ENCODE peak calls at places on chromosomes 11 and 22, in five cellular contexts. One of them, this sample, is unnamed.

GRCh38 chr11:106087815-106088435 is 10.5 kb downstream of the AASDHPPT start:
- DNase-seq in choroid plexus epithelial cell: peak; percentile 82
- DNase-seq in left ventricle myocardium inferior: peak; percentile 22
- DNase-seq in brain microvascular endothelial cell: peak; percentile 63
- DNase-seq in cardiac fibroblast: peak; percentile 70
- DNase-seq in this sample: peak; percentile 66

GRCh38 chr11:17548444-17548843 is 1.4 kb downstream of the OTOG start:
- DNase-seq in brain microvascular endothelial cell: no peak
- DNase-seq in left ventricle myocardium inferior: no peak
- DNase-seq in cardiac fibroblast: no peak
- DNase-seq in choroid plexus epithelial cell: no peak
- DNase-seq in this sample: no peak

GRCh38 chr11:58575377-58576020 is at the start of gene LPXN:
- DNase-seq in brain microvascular endothelial cell: peak; percentile 40
- DNase-seq in left ventricle myocardium inferior: no peak
- DNase-seq in cardiac fibroblast: peak; percentile 8
- DNase-seq in choroid plexus epithelial cell: peak; percentile 14
- DNase-seq in this sample: peak; percentile 74

GRCh38 chr22:37559901-37560681 is at the start of gene CDC42EP1:
- DNase-seq in left ventricle myocardium inferior: peak; percentile 65
- DNase-seq in cardiac fibroblast: peak; percentile 75
- DNase-seq in choroid plexus epithelial cell: peak; percentile 59
- DNase-seq in brain microvascular endothelial cell: no peak
- DNase-seq in this sample: peak; percentile 57

GRCh38 chr11:75768112-75768908 is at the start of gene DGAT2:
- DNase-seq in left ventricle myocardium inferior: peak; percentile 78
- DNase-seq in cardiac fibroblast: peak; percentile 72
- DNase-seq in brain microvascular endothelial cell: peak; percentile 12
- DNase-seq in choroid plexus epithelial cell: peak; percentile 69
- DNase-seq in this sample: peak; percentile 81

GRCh38 chr11:119306373-119306890 is 10.5 kb downstream of the MCAM start:
- DNase-seq in cardiac fibroblast: peak; percentile 57
- DNase-seq in left ventricle myocardium inferior: no peak
- DNase-seq in brain microvascular endothelial cell: peak; percentile 30
- DNase-seq in choroid plexus epithelial cell: peak; percentile 80
- DNase-seq in this sample: no peak

GRCh38 chr11:88363566-88364169 is 26.1 kb upstream of the CTSC start:
- DNase-seq in left ventricle myocardium inferior: no peak
- DNase-seq in brain microvascular endothelial cell: peak; percentile 17
- DNase-seq in choroid plexus epithelial cell: peak; percentile 54
- DNase-seq in cardiac fibroblast: peak; percentile 38
- DNase-seq in this sample: peak; percentile 82

GRCh38 chr11:124678416-124678815 is 4.7 kb downstream of the SPA17 start:
- DNase-seq in cardiac fibroblast: no peak
- DNase-seq in brain microvascular endothelial cell: no peak
- DNase-seq in choroid plexus epithelial cell: no peak
- DNase-seq in left ventricle myocardium inferior: no peak
- DNase-seq in this sample: no peak

GRCh38 chr11:1881442-1882264 is 10.0 kb downstream of the PRR33 start:
- DNase-seq in choroid plexus epithelial cell: no peak
- DNase-seq in brain microvascular endothelial cell: no peak
- DNase-seq in left ventricle myocardium inferior: peak; percentile 79
- DNase-seq in cardiac fibroblast: no peak
- DNase-seq in this sample: no peak

GRCh38 chr22:30420401-30421178 is 5.0 kb upstream of the MTFP1 start:
- DNase-seq in choroid plexus epithelial cell: peak; percentile 89
- DNase-seq in left ventricle myocardium inferior: no peak
- DNase-seq in brain microvascular endothelial cell: peak; percentile 90
- DNase-seq in cardiac fibroblast: peak; percentile 89
- DNase-seq in this sample: peak; percentile 79

GRCh38 chr11:102994101-102994500 is 38.6 kb upstream of the MMP13 start:
- DNase-seq in cardiac fibroblast: no peak
- DNase-seq in brain microvascular endothelial cell: no peak
- DNase-seq in left ventricle myocardium inferior: no peak
- DNase-seq in choroid plexus epithelial cell: no peak
- DNase-seq in this sample: no peak

GRCh38 chr11:1504581-1505290 is 18.2 kb upstream of the MOB2 start:
- DNase-seq in cardiac fibroblast: no peak
- DNase-seq in left ventricle myocardium inferior: peak; percentile 11
- DNase-seq in brain microvascular endothelial cell: no peak
- DNase-seq in choroid plexus epithelial cell: no peak
- DNase-seq in this sample: no peak

GRCh38 chr11:105137286-105137685 is 2.3 kb downstream of the CARD18 start:
- DNase-seq in left ventricle myocardium inferior: no peak
- DNase-seq in choroid plexus epithelial cell: peak; percentile 27
- DNase-seq in cardiac fibroblast: peak; percentile 50
- DNase-seq in brain microvascular endothelial cell: peak; percentile 51
- DNase-seq in this sample: peak; percentile 63

GRCh38 chr11:12943276-12943675 is 65.8 kb upstream of the RASSF10 start:
- DNase-seq in cardiac fibroblast: no peak
- DNase-seq in left ventricle myocardium inferior: no peak
- DNase-seq in brain microvascular endothelial cell: no peak
- DNase-seq in choroid plexus epithelial cell: no peak
- DNase-seq in this sample: no peak

GRCh38 chr11:15347969-15348734 is 233.4 kb downstream of the INSC start:
- DNase-seq in brain microvascular endothelial cell: no peak
- DNase-seq in left ventricle myocardium inferior: no peak
- DNase-seq in cardiac fibroblast: no peak
- DNase-seq in choroid plexus epithelial cell: no peak
- DNase-seq in this sample: no peak

GRCh38 chr11:40338739-40339138 is 1120.7 kb downstream of the LRRC4C start:
- DNase-seq in brain microvascular endothelial cell: peak; percentile 41
- DNase-seq in cardiac fibroblast: peak; percentile 20
- DNase-seq in left ventricle myocardium inferior: no peak
- DNase-seq in choroid plexus epithelial cell: peak; percentile 70
- DNase-seq in this sample: peak; percentile 76

GRCh38 chr22:31081963-31082605 is 966 bp downstream of the SMTN start:
- DNase-seq in brain microvascular endothelial cell: peak; percentile 44
- DNase-seq in choroid plexus epithelial cell: no peak
- DNase-seq in left ventricle myocardium inferior: no peak
- DNase-seq in cardiac fibroblast: peak; percentile 42
- DNase-seq in this sample: peak; percentile 87

GRCh38 chr22:27842236-27842993 is 40.9 kb upstream of the MN1 start:
- DNase-seq in brain microvascular endothelial cell: no peak
- DNase-seq in choroid plexus epithelial cell: no peak
- DNase-seq in left ventricle myocardium inferior: no peak
- DNase-seq in cardiac fibroblast: no peak
- DNase-seq in this sample: no peak

GRCh38 chr11:128290106-128290840 is 297.1 kb downstream of the ETS1 start:
- DNase-seq in cardiac fibroblast: peak; percentile 90
- DNase-seq in choroid plexus epithelial cell: peak; percentile 96
- DNase-seq in left ventricle myocardium inferior: peak; percentile 18
- DNase-seq in brain microvascular endothelial cell: peak; percentile 78
- DNase-seq in this sample: peak; percentile 74

GRCh38 chr22:48782817-48783511 is 1044.7 kb downstream of the BRD1 start:
- DNase-seq in choroid plexus epithelial cell: no peak
- DNase-seq in left ventricle myocardium inferior: no peak
- DNase-seq in brain microvascular endothelial cell: no peak
- DNase-seq in cardiac fibroblast: no peak
- DNase-seq in this sample: no peak

GRCh38 chr22:22955276-22955798 is 67.7 kb downstream of the IGLL5 start:
- DNase-seq in left ventricle myocardium inferior: no peak
- DNase-seq in cardiac fibroblast: no peak
- DNase-seq in brain microvascular endothelial cell: no peak
- DNase-seq in choroid plexus epithelial cell: no peak
- DNase-seq in this sample: peak; percentile 27

GRCh38 chr11:78940500-78941225 is 366.0 kb upstream of the NARS2 start:
- DNase-seq in left ventricle myocardium inferior: no peak
- DNase-seq in cardiac fibroblast: no peak
- DNase-seq in brain microvascular endothelial cell: no peak
- DNase-seq in choroid plexus epithelial cell: no peak
- DNase-seq in this sample: no peak

DNA sequence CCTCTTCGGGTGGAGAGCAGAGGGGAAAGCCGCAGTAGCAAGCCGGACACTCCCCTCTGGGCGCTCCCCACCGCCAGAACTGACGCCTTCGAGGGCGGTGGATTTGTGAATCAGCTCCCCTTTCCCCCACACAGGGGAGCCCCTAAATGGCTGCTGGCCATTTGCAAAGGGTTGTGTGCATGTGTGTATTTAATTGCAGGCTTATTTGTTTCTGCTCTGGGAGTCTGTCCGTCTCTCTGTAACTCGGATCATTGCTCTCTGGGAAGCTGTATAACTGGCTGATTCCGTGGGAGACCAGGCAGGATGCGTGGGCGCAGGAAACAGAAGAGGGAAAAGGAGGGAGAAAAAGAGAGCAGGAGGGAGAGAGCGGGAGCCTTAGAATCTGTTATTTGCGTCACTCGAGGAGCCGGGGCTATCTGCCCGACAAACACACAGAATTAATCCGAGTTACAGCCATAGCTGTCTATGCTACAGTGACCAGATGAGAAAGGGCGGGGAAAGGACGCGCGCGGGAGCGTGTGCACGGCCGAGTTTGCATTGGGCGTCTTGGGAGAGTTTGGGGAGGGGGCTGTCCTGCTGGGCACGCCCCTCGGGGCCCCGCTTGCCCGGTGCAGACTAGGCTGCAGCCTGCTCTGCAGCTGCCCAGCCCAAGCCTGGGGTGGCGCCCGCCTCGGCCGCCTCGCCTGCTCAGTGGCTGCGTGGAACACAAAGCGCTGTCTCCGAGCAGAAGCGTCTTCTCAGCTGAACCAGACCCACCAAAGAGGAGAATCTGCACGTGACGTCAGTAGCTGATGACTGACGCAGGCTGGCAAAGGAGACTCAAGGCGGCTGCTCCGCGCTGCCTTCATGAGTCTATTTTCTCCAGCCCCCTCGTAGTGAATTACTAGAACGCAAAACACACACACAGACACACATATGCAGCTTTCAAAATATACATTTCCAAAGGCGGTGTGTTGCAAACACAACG is 105.3 kb upstream of the HSD17B12 start:
- DNase-seq in brain microvascular endothelial cell: peak; percentile 36
- DNase-seq in left ventricle myocardium inferior: peak; percentile 21
- DNase-seq in cardiac fibroblast: peak; percentile 62
- DNase-seq in choroid plexus epithelial cell: peak; percentile 53
- DNase-seq in this sample: peak; percentile 26
- TF ChIP-seq CTCF in brain microvascular endothelial cell: no peak
- TF ChIP-seq CTCF in left ventricle myocardium inferior: no peak
- TF ChIP-seq CTCF in cardiac fibroblast: no peak
- TF ChIP-seq CTCF in choroid plexus epithelial cell: no peak
- TF ChIP-seq CTCF in this sample: no peak

GRCh38 chr11:47587733-47588326 is 1.4 kb downstream of the FAM180B start:
- DNase-seq in choroid plexus epithelial cell: no peak
- DNase-seq in brain microvascular endothelial cell: no peak
- DNase-seq in left ventricle myocardium inferior: peak; percentile 51
- DNase-seq in cardiac fibroblast: no peak
- DNase-seq in this sample: no peak

GRCh38 chr11:47590026-47590861 is 3.8 kb downstream of the FAM180B start:
- DNase-seq in cardiac fibroblast: no peak
- DNase-seq in brain microvascular endothelial cell: no peak
- DNase-seq in choroid plexus epithelial cell: no peak
- DNase-seq in left ventricle myocardium inferior: no peak
- DNase-seq in this sample: no peak

GRCh38 chr11:47591764-47592163 is 2.4 kb downstream of the C1QTNF4 start:
- DNase-seq in choroid plexus epithelial cell: no peak
- DNase-seq in left ventricle myocardium inferior: no peak
- DNase-seq in brain microvascular endothelial cell: no peak
- DNase-seq in cardiac fibroblast: no peak
- DNase-seq in this sample: no peak

GRCh38 chr11:47589103-47589502 is 2.6 kb downstream of the FAM180B start:
- DNase-seq in brain microvascular endothelial cell: no peak
- DNase-seq in left ventricle myocardium inferior: no peak
- DNase-seq in cardiac fibroblast: no peak
- DNase-seq in choroid plexus epithelial cell: no peak
- DNase-seq in this sample: no peak

DNA sequence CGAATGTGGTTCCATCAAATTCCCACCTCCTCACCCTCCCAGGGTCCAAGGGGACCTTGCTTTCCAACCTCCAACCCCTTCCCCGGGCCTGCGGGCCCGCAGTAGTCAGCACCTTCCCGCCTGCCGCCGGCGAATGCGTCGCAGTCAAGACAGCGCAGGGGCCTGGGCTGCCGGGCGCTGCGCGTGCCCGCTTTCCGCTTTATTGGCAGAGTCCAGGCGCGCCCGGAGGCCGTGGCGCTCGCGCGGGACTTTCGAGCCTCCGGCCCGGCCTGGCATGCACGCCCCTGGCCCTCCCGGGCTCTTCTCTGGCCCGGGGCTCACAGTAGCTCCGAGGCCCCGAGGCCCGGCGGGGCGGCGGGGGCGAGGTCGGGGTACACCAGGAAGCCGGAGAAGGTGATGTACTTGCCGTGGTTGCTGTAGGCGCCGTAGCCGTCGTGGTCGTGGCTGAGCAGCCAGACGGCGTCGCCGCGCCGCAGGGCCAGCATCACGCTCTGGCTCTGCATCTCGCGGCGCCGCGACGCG is 3.1 kb downstream of the FAM180B start:
- DNase-seq in brain microvascular endothelial cell: no peak
- DNase-seq in choroid plexus epithelial cell: no peak
- DNase-seq in cardiac fibroblast: no peak
- DNase-seq in left ventricle myocardium inferior: no peak
- DNase-seq in this sample: no peak
- H3K4me3 ChIP-seq in brain microvascular endothelial cell: peak overlapping the region; percentile 42
- H3K4me3 ChIP-seq in choroid plexus epithelial cell: peak overlapping the region; percentile 46
- H3K4me3 ChIP-seq in cardiac fibroblast: no peak overlapping the region
- H3K4me3 ChIP-seq in left ventricle myocardium inferior: peak overlapping the region; percentile 58
- H3K4me3 ChIP-seq in this sample: peak overlapping the region; percentile 26

DNA sequence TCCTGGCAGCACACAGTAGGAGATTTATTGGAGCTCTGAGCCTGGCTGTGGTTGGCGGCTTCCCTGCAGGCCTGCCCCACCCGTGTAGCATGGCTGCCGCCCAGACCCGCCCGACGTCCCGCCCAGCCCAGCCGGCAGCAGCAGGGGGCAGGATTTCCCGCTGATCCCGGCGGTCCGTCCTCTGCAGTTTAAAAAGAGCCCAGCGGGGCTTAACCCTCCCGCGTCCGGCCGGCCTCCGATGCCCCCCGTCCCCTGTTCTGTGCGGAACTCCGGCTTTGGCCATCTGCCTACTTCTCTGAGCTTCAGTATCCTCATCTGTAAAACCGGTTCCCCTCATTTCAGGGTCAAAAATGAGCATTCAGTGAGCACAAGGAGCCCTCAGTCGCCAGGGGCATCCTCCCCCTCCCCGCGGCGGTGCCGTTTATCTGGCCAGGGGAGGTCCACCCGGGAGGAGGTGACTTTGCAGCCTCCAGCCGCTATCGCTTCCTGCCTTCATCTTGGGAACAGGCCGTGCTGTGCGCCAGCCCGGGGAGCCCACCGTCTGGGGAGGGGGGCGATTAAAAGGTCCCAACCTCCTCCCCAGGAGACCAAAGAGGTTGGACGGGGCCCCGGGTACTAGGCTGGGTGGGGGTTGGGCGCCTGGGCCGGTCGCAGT is at the start of gene GAS2L1:
- DNase-seq in left ventricle myocardium inferior: peak; percentile 90
- DNase-seq in cardiac fibroblast: peak; percentile 87
- DNase-seq in brain microvascular endothelial cell: peak; percentile 73
- DNase-seq in choroid plexus epithelial cell: peak; percentile 89
- DNase-seq in this sample: peak; percentile 82
- TF ChIP-seq CTCF in left ventricle myocardium inferior: peak; percentile 86
- TF ChIP-seq CTCF in cardiac fibroblast: peak; percentile 68
- TF ChIP-seq CTCF in brain microvascular endothelial cell: peak; percentile 76
- TF ChIP-seq CTCF in choroid plexus epithelial cell: peak; percentile 65
- TF ChIP-seq CTCF in this sample: peak; percentile 51

DNA sequence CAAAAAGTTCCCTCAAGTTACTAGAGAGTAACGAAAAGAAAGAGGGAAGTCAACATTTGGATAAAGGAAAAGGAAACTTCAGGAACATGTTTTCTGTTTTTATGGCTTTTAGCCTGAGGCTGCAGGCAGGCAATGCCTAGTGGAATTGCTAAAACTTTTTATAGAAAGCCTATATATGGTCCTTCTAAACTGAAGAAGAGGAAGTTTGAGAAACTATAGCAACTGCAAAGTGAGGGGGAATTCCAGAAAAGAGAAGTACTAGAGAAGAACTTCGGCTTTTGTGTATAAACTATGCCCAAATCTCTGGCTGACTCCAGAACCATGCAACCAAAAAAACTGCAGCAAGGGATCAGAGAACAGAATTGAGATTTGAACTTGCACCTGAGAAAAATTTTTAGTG is 74.3 kb upstream of the ARHGAP42 start:
- DNase-seq in left ventricle myocardium inferior: no peak
- DNase-seq in cardiac fibroblast: no peak
- DNase-seq in brain microvascular endothelial cell: no peak
- DNase-seq in choroid plexus epithelial cell: no peak
- DNase-seq in this sample: no peak
- H3K4me3 ChIP-seq in left ventricle myocardium inferior: no peak overlapping the region
- H3K4me3 ChIP-seq in cardiac fibroblast: no peak overlapping the region
- H3K4me3 ChIP-seq in brain microvascular endothelial cell: no peak overlapping the region
- H3K4me3 ChIP-seq in choroid plexus epithelial cell: no peak overlapping the region
- H3K4me3 ChIP-seq in this sample: no peak overlapping the region